ENCODE peak calls at places on chromosomes 11 and 22, in ten cellular contexts. L is HepG2, F is SK-N-SH, W is A549, T is ovary, C is H1, K is esophagus muscularis mucosa, B is upper lobe of left lung, I is suprapubic skin, J is tibial nerve. G is an unnamed sample.

GRCh38 chr11:70326365-70326803 is 55.9 kb downstream of the PPFIA1 start:
- DNase-seq in C (no peak), F (no peak), B (peak), T (peak), I (no peak), J (peak), W (no peak), K (no peak), L (no peak), G (peak)

GRCh38 chr11:78654071-78654470 is 79.4 kb upstream of the NARS2 start:
- DNase-seq in T (no peak), I (no peak), J (no peak), K (peak), C (peak), W (no peak), B (no peak), L (no peak), F (no peak), G (no peak)

GRCh38 chr22:24994070-24994763 is 41.7 kb downstream of the KIAA1671 start:
- DNase-seq in C (no peak), W (peak), F (no peak), L (no peak), J (no peak), B (no peak), K (no peak), T (no peak), I (no peak), G (peak)

GRCh38 chr11:79050784-79051183 is 390.0 kb downstream of the TENM4 start:
- DNase-seq in I (no peak), W (no peak), F (no peak), L (no peak), T (no peak), K (no peak), J (peak), B (no peak), C (no peak), G (no peak)

GRCh38 chr22:41873391-41873790 is 40.5 kb downstream of the SREBF2 start:
- DNase-seq in B (no peak), C (no peak), J (no peak), T (no peak), L (no peak), W (no peak), K (no peak), F (no peak), I (no peak), G (no peak)

GRCh38 chr11:66745356-66746235 is 16.6 kb upstream of the SPTBN2 start:
- DNase-seq in J (no peak), I (peak), L (no peak), B (peak), F (no peak), W (peak), K (peak), T (no peak), C (peak), G (peak)

GRCh38 chr22:17096095-17096494 is 11.3 kb downstream of the IL17RA start:
- DNase-seq in K (no peak), B (no peak), L (no peak), W (no peak), I (no peak), J (no peak), T (no peak), C (no peak), F (no peak), G (no peak)

GRCh38 chr11:67539588-67539987 is 16.3 kb upstream of the CABP2 start:
- DNase-seq in I (no peak), W (no peak), T (no peak), C (no peak), L (peak), F (no peak), J (no peak), B (no peak), K (no peak), G (no peak)

GRCh38 chr11:40867991-40868685 is 591.3 kb downstream of the LRRC4C start:
- DNase-seq in F (no peak), L (no peak), T (no peak), B (no peak), J (no peak), K (no peak), C (no peak), W (no peak), I (no peak), G (no peak)

GRCh38 chr11:79437274-79437980 is 3.4 kb downstream of the TENM4 start:
- DNase-seq in J (peak), K (no peak), F (peak), W (no peak), I (peak), C (peak), B (peak), T (peak), L (no peak), G (peak)

GRCh38 chr11:66360406-66361073 is 11.0 kb downstream of the SLC29A2 start:
- DNase-seq in I (no peak), F (no peak), T (no peak), B (no peak), J (no peak), K (no peak), C (no peak), L (no peak), W (no peak), G (no peak)

GRCh38 chr22:30196141-30196866 is 50.3 kb downstream of the LIF start:
- DNase-seq in J (peak), L (peak), C (peak), T (peak), W (peak), I (peak), K (peak), B (peak), F (no peak), G (peak)

GRCh38 chr11:63511349-63511748 is 5.5 kb downstream of the LGALS12 start:
- DNase-seq in J (no peak), B (no peak), L (no peak), C (no peak), T (no peak), I (no peak), K (no peak), W (no peak), F (no peak), G (no peak)

GRCh38 chr11:46369458-46370152 is 11.9 kb upstream of the MDK start:
- DNase-seq in B (peak), J (peak), C (peak), W (peak), L (peak), T (no peak), I (no peak), K (no peak), F (peak), G (peak)

GRCh38 chr22:49157529-49158339 is 669.9 kb downstream of the BRD1 start:
- DNase-seq in B (no peak), I (no peak), T (no peak), F (no peak), C (no peak), J (no peak), L (no peak), K (no peak), W (no peak), G (no peak)

GRCh38 chr11:69648679-69649575 is 8.0 kb downstream of the CCND1 start:
- DNase-seq in K (no peak), W (no peak), L (no peak), J (no peak), C (no peak), T (no peak), F (no peak), B (no peak), I (peak), G (no peak)

GRCh38 chr11:27263046-27263445 is 100.0 kb downstream of the CCDC34 start:
- DNase-seq in I (no peak), L (no peak), T (no peak), F (no peak), C (no peak), J (peak), K (no peak), W (no peak), B (no peak), G (no peak)

GRCh38 chr22:24445481-24446290 is 18.3 kb downstream of the ADORA2A start:
- DNase-seq in B (no peak), T (no peak), F (peak), C (no peak), J (no peak), I (peak), K (no peak), W (no peak), L (peak), G (no peak)

GRCh38 chr11:108601150-108601549 is 7.6 kb upstream of the EXPH5 start:
- DNase-seq in F (no peak), I (no peak), C (no peak), W (no peak), L (no peak), B (no peak), J (no peak), T (no peak), K (no peak), G (no peak)

GRCh38 chr11:26088391-26088790 is 243.5 kb upstream of the ANO3 start:
- DNase-seq in K (no peak), J (no peak), W (no peak), B (no peak), I (no peak), C (no peak), F (no peak), T (no peak), L (no peak), G (no peak)

GRCh38 chr11:73325036-73325981 is 17.2 kb downstream of the ARHGEF17 start:
- DNase-seq in K (no peak), L (peak), W (no peak), F (peak), J (no peak), T (no peak), B (no peak), I (no peak), C (no peak), G (no peak)

GRCh38 chr11:17389205-17389956 is 922 bp upstream of the KCNJ11 start:
- DNase-seq in F (peak), I (peak), L (peak), K (no peak), T (peak), W (peak), J (peak), C (peak), B (peak), G (peak)

GRCh38 chr22:32649515-32650200 is 151.8 kb upstream of the TIMP3 start:
- DNase-seq in B (peak), L (no peak), J (no peak), T (no peak), F (no peak), K (no peak), I (peak), W (peak), C (no peak), G (peak)
- TF ChIP-seq EP300 in B (no peak), L (no peak), J (no peak), T (no peak), F (no peak), K (no peak), I (no peak), W (no peak), C (no peak), G (no peak)

GRCh38 chr11:10777393-10777793 is 26.3 kb downstream of the CTR9 start:
- DNase-seq in C (no peak), K (no peak), T (no peak), J (no peak), L (peak), I (no peak), F (no peak), W (no peak), B (no peak), G (no peak)

GRCh38 chr11:10777806-10778205 is 26.8 kb downstream of the CTR9 start:
- DNase-seq in K (no peak), L (no peak), T (no peak), B (no peak), W (no peak), I (no peak), J (no peak), C (no peak), F (no peak), G (no peak)

GRCh38 chr11:10780040-10780439 is 28.7 kb downstream of the EIF4G2 start:
- DNase-seq in F (no peak), K (no peak), J (no peak), W (no peak), I (no peak), B (no peak), T (no peak), C (no peak), L (no peak), G (no peak)

GRCh38 chr11:10778217-10778970 is 27.3 kb downstream of the CTR9 start:
- DNase-seq in W (no peak), K (no peak), F (peak), L (no peak), C (no peak), J (peak), I (peak), T (no peak), B (no peak), G (no peak)

GRCh38 chr11:10779086-10779485 is 28.0 kb downstream of the CTR9 start:
- DNase-seq in J (no peak), C (no peak), I (no peak), L (no peak), B (no peak), K (no peak), F (no peak), T (no peak), W (no peak), G (no peak)
- TF ChIP-seq EP300 in J (no peak), C (no peak), I (no peak), L (no peak), B (no peak), K (no peak), F (no peak), T (no peak), W (no peak), G (no peak)

GRCh38 chr22:35533365-35534029 is 7.1 kb upstream of the RASD2 start:
- DNase-seq in T (no peak), K (no peak), L (no peak), C (no peak), J (no peak), F (no peak), I (no peak), B (no peak), W (no peak), G (no peak)

GRCh38 chr22:35534091-35534490 is 6.5 kb upstream of the RASD2 start:
- DNase-seq in T (no peak), W (no peak), C (no peak), I (no peak), K (no peak), F (no peak), B (no peak), J (no peak), L (no peak), G (no peak)

GRCh38 chr22:35531202-35531601 is 9.4 kb upstream of the RASD2 start:
- DNase-seq in T (no peak), F (no peak), L (no peak), B (no peak), J (no peak), I (no peak), K (no peak), W (no peak), C (no peak), G (no peak)

GRCh38 chr22:35530700-35531099 is 9.9 kb upstream of the RASD2 start:
- DNase-seq in C (no peak), J (no peak), K (no peak), W (no peak), T (no peak), B (no peak), L (no peak), I (no peak), F (no peak), G (no peak)

DNA sequence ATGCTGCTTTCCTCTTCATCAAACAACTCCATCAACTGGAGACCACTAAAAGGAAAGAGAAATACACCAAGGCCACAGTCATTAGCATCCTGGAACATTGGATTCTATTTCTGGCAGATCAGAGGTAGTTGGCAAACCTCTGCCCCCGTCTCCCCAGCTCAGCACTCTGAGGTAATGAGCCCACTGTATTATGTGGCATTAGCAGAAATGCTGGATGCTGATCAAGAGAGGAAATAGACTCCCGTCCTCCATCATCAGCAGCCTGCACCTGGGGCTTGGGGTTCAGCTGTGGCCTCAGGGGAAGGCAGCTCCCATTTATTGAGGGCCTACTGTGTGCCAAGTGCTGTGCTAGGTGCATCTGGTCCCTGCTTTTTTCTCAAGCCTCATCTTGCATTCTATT is 8.9 kb upstream of the RASD2 start:
- DNase-seq in C (no peak), I (no peak), L (no peak), W (no peak), B (no peak), T (no peak), F (no peak), K (no peak), J (no peak), G (no peak)
- TF ChIP-seq EP300 in C (no peak), I (no peak), L (no peak), W (no peak), B (no peak), T (no peak), F (no peak), K (no peak), J (no peak), G (no peak)

DNA sequence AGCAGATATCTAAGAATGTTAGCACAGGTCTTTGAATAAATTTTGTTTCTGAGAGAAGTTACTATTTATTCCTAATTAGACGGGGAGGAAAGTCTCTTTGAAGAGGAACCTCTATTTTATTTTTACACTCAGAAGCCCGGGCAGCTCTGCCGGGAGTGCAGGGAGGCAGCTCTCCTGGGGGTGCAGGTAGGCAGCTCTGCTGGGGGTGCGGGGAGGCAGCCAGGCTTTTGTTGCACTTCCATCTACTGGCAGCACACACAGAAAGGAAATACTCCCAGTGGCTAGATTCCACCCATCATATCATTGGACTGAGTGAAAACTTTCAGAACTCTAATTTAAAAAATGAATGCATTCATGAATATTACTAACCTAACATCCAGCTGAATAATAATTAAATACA is 24.6 kb downstream of the OR10A6 start:
- DNase-seq in F (no peak), T (no peak), K (no peak), J (no peak), B (no peak), I (no peak), W (no peak), L (no peak), C (no peak), G (no peak)
- TF ChIP-seq EP300 in F (no peak), T (no peak), K (no peak), J (no peak), B (no peak), I (no peak), W (no peak), L (no peak), C (no peak), G (no peak)

GRCh38 chr11:75273989-75274391 is 33.4 kb downstream of the TPBGL start:
- DNase-seq in C (no peak), I (peak), W (no peak), L (no peak), K (no peak), F (no peak), J (no peak), T (no peak), B (peak), G (no peak)
- TF ChIP-seq EP300 in C (no peak), I (no peak), W (no peak), L (no peak), K (no peak), F (no peak), J (no peak), T (no peak), B (no peak), G (no peak)

G was measured in transverse colon.